ENCODE peak calls at places on chromosome 7, in seven cellular contexts. K is lower leg skin, P is astrocyte of the cerebellum, W is Caco-2, G is HCT116, U is mammary epithelial cell, H is left ventricle myocardium inferior. V is an unnamed sample.

GRCh38 chr7:122219253-122219865 is 75.3 kb upstream of the AASS start:
- DNase-seq in H (no peak), W (no peak), G (peak; percentile 10), P (peak; percentile 2), U (peak; percentile 3), K (no peak), V (no peak)

GRCh38 chr7:77258593-77258992 is 59.0 kb upstream of the FGL2 start:
- DNase-seq in G (no peak), K (no peak), W (no peak), H (no peak), U (no peak), P (no peak), V (no peak)

GRCh38 chr7:84674236-84674913 is 479.8 kb upstream of the SEMA3A start:
- DNase-seq in G (no peak), P (no peak), K (no peak), U (peak; percentile 58), H (no peak), W (no peak), V (no peak)

GRCh38 chr7:158259671-158260423 is 327.8 kb downstream of the PTPRN2 start:
- DNase-seq in H (no peak), G (no peak), P (no peak), U (no peak), W (no peak), K (no peak), V (no peak)

GRCh38 chr7:140525741-140526140 is 46.4 kb upstream of the MKRN1 start:
- DNase-seq in G (no peak), P (no peak), K (no peak), W (no peak), U (peak; percentile 83), H (no peak), V (no peak)

GRCh38 chr7:106568680-106569499 is 92.1 kb downstream of the CCDC71L start:
- DNase-seq in K (no peak), P (no peak), U (peak; percentile 85), G (peak; percentile 52), H (no peak), W (peak; percentile 55), V (peak; percentile 65)

GRCh38 chr7:75931676-75932075 is 16.7 kb downstream of the POR start:
- DNase-seq in G (no peak), W (no peak), P (no peak), U (no peak), H (no peak), K (no peak), V (no peak)

GRCh38 chr7:4550117-4550516 is 132.0 kb upstream of the FOXK1 start:
- DNase-seq in K (no peak), U (no peak), P (no peak), W (no peak), G (no peak), H (peak; percentile 18), V (no peak)

GRCh38 chr7:140908351-140908750 is 16.4 kb downstream of the BRAF start:
- DNase-seq in W (no peak), G (no peak), K (no peak), P (no peak), H (no peak), U (no peak), V (no peak)

GRCh38 chr7:148084138-148084537 is 506.4 kb upstream of the C7orf33 start:
- DNase-seq in K (no peak), U (peak; percentile 5), H (no peak), W (peak; percentile 62), G (peak; percentile 12), P (peak; percentile 24), V (peak; percentile 21)

DNA sequence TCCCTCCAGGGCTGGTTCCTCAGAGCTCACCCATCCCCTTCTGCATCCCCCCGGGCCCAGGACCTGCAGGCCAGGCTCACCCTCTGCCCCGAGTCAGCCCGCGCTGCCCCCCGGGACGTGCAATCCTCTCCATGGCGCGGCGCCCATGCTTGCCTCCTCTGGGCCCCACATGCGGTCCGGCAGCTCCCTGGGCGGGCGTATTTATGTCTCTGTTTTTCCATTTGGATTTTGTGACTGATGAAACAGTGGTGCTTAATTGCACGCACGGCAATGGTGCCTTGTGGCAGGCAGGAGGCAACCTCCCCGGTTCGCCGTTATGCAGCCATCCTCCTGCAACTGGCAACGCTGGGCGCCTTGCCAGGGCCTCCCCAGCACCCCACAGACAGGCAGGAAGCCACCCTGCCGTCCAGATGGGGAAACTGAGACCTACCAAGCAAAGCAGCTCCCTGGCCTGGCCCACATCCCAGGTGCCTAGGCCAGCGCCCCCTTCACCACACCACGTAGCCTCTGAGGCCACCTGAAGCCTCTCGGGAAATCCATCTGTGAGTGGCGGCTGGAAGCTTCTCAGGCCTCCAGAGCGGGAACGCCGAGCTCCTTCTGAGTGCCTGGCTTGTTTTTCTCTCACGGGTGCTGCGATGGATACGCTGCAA is 58.5 kb downstream of the UNCX start:
- DNase-seq in P (no peak), K (no peak), W (no peak), U (no peak), H (no peak), G (no peak), V (no peak)
- H3K4me3 ChIP-seq in P (no peak overlapping the region), K (no peak overlapping the region), W (no peak overlapping the region), U (no peak overlapping the region), H (no peak overlapping the region), G (no peak overlapping the region), V (no peak overlapping the region)

DNA sequence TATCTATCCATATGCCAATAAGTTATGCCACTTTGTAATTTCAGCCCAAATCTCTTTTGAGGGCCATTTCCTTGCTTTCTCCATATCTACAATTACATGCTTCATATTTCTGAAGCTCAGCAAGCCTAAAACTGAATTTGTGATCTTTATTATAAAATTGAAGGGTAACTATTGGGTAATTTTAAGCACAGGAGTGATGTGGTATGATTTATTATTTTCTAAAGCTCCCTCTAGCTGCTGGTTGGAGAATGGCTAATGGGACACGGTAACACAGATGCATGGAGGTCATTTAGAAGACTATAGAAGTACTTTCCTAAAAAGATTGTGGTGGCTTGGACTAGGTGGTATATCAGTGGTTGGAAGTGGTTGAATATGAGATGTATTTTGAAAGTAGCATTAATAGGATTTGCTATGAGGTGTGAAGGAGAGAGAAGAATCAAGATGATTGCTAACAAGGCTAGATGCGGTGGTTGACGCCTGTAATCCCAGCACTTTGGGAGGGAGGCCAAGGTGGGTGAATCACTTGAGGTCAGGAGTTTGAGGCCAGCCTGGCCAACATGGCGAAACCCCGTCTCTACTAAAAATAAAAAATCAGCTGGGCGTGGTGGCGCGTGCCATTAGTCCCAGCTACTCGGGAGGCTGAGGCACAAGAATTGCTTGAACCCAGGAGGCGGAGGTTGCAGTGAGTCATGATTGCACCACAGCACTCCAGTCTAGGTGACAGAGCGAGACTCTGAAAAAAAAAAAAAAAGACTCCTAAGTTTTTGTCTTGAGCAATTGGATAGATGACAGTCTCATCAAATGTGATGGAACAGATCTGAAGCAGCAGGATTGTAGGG is 13.9 kb downstream of the KLHDC10 start:
- DNase-seq in H (no peak), G (no peak), W (no peak), K (no peak), P (no peak), U (no peak), V (no peak)
- TF ChIP-seq CTCF in H (peak; percentile 62), G (peak; percentile 84), W (no peak), K (no peak), P (peak; percentile 44), U (peak; percentile 50), V (peak; percentile 48)

GRCh38 chr7:94436018-94436604 is 41.4 kb downstream of the COL1A2 start:
- DNase-seq in H (no peak), P (peak; percentile 78), K (no peak), U (peak; percentile 47), G (peak; percentile 54), W (peak; percentile 58), V (peak; percentile 18)
- H3K4me3 ChIP-seq in H (no peak overlapping the region), P (no peak overlapping the region), K (no peak overlapping the region), U (no peak overlapping the region), G (no peak overlapping the region), W (no peak overlapping the region), V (no peak overlapping the region)

DNA sequence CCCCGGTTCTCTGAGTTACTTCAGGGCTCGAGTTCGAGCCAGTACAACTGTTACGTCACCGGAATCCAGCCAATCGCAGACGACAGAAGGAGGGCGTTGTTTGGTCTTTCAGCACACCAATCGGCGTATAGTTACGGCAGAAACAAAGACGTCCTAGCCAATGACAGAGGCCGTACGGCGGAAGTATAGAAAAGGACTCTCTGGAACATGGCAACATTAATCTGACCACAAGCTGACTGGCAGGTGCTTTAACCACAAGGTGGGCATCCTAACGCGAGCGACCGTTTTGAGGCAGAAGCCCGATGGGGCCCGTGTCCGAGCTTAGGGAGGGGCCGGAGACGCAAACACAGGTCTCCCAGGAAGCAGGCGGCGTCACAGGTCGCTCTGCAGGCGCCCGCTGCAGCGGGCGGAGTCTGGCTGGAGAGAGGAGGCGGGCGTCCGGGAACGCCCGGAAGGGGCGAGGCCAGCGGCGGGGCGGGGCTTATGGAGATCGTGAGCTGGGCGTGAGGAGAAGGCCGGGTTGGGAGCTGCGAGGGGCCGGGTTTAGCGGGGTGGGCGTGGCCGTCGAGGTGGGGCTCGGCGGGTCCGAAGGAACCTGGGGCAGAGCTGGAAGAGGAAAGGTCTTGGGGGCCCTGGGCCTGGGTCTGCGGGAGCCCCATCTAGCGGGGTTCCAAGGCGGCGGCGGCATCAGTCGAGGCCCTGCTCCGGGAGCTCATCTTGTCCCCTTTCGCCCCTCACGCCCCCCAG is at the start of gene MOSPD3:
- DNase-seq in K (peak; percentile 100), U (peak; percentile 98), H (peak; percentile 98), G (peak; percentile 99), P (peak; percentile 99), W (peak; percentile 99), V (peak; percentile 99)
- TF ChIP-seq CTCF in K (no peak), U (no peak), H (no peak), G (no peak), P (no peak), W (no peak), V (no peak)

DNA sequence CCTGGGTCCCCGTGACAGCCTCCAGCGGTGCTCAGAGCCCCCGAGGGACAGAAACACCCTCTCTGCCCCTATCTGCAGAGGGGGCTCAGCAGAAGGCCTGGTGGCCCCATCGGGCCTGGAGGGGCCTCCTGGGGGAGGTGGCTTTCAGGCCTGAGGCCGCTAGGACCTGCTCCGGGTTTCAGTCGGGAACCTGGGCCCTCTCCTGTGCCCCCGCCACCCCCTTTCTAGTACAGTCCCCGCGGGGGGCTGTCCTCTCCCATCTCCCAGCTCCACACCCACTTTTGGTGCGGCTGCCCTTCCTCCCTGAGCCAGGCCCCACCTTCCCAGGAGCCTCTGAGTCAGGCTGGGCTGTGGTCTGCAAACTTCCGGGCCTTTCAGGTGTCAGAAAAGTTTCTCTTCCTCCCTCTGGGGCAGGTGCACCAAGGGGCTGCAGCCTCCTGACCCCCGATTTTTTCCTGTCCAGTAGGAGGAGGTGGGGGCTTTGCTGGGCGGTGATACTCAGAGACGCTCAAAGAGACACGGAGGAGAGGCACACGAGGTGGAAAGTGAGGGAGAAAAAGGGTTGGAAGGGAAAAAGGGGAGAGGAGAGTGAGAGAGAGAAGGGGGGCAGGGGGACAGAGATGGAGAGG is 692 bp downstream of the CARD11 start:
- DNase-seq in U (no peak), H (no peak), W (no peak), P (no peak), K (peak; percentile 81), G (no peak), V (no peak)
- H3K4me3 ChIP-seq in U (peak overlapping the region; percentile 30), H (no peak overlapping the region), W (no peak overlapping the region), P (no peak overlapping the region), K (no peak overlapping the region), G (no peak overlapping the region), V (no peak overlapping the region)

V was measured in LNCaP clone FGC.